ENCODE peak calls at places on chromosomes 16 and 17, in six cellular contexts. One of them, this sample, is unnamed.

GRCh38 chr16:67092227-67092626 is 17.5 kb upstream of the PHAF1 start:
- DNase-seq in GM12865: no peak
- DNase-seq in endothelial cell: no peak
- DNase-seq in stimulated activated naive CD8-positive, alpha-beta T cell treated with anti-CD3 and anti-CD28 coated beads, Interleukin-15, Interleukin-2, amounts not matched to agents 100 U/mL and 50 U/mL, for 24 hours: no peak
- DNase-seq in RPMI8226: no peak
- DNase-seq in stimulated activated CD4-positive, alpha-beta T cell treated with anti-CD3 and anti-CD28 coated beads, Interleukin-4, amount 100 ng/mL, for 1 hour: no peak
- DNase-seq in this sample: no peak

GRCh38 chr16:72291531-72291981 is 119.6 kb upstream of the PMFBP1 start:
- DNase-seq in GM12865: no peak
- DNase-seq in stimulated activated CD4-positive, alpha-beta T cell treated with anti-CD3 and anti-CD28 coated beads, Interleukin-4, amount 100 ng/mL, for 1 hour: no peak
- DNase-seq in RPMI8226: no peak
- DNase-seq in endothelial cell: no peak
- DNase-seq in stimulated activated naive CD8-positive, alpha-beta T cell treated with anti-CD3 and anti-CD28 coated beads, Interleukin-15, Interleukin-2, amounts not matched to agents 100 U/mL and 50 U/mL, for 24 hours: no peak
- DNase-seq in this sample: no peak

GRCh38 chr16:5302372-5303114 is 204.9 kb upstream of the EEF2KMT start:
- DNase-seq in stimulated activated CD4-positive, alpha-beta T cell treated with anti-CD3 and anti-CD28 coated beads, Interleukin-4, amount 100 ng/mL, for 1 hour: no peak
- DNase-seq in stimulated activated naive CD8-positive, alpha-beta T cell treated with anti-CD3 and anti-CD28 coated beads, Interleukin-15, Interleukin-2, amounts not matched to agents 100 U/mL and 50 U/mL, for 24 hours: no peak
- DNase-seq in endothelial cell: no peak
- DNase-seq in RPMI8226: no peak
- DNase-seq in GM12865: no peak
- DNase-seq in this sample: no peak

GRCh38 chr17:76383645-76384221 is 676 bp upstream of the SPHK1 start:
- DNase-seq in stimulated activated naive CD8-positive, alpha-beta T cell treated with anti-CD3 and anti-CD28 coated beads, Interleukin-15, Interleukin-2, amounts not matched to agents 100 U/mL and 50 U/mL, for 24 hours: peak; percentile 67
- DNase-seq in GM12865: peak; percentile 70
- DNase-seq in stimulated activated CD4-positive, alpha-beta T cell treated with anti-CD3 and anti-CD28 coated beads, Interleukin-4, amount 100 ng/mL, for 1 hour: peak; percentile 54
- DNase-seq in endothelial cell: peak; percentile 58
- DNase-seq in RPMI8226: peak; percentile 71
- DNase-seq in this sample: peak; percentile 69

GRCh38 chr16:69131167-69131748 is 1.1 kb downstream of the CHTF8 start:
- DNase-seq in stimulated activated CD4-positive, alpha-beta T cell treated with anti-CD3 and anti-CD28 coated beads, Interleukin-4, amount 100 ng/mL, for 1 hour: no peak
- DNase-seq in endothelial cell: peak; percentile 28
- DNase-seq in stimulated activated naive CD8-positive, alpha-beta T cell treated with anti-CD3 and anti-CD28 coated beads, Interleukin-15, Interleukin-2, amounts not matched to agents 100 U/mL and 50 U/mL, for 24 hours: peak; percentile 11
- DNase-seq in GM12865: peak; percentile 46
- DNase-seq in RPMI8226: peak; percentile 22
- DNase-seq in this sample: peak; percentile 50

GRCh38 chr17:60139438-60140285 is 10.1 kb upstream of the CA4 start:
- DNase-seq in endothelial cell: peak; percentile 86
- DNase-seq in RPMI8226: peak; percentile 31
- DNase-seq in GM12865: peak; percentile 63
- DNase-seq in stimulated activated CD4-positive, alpha-beta T cell treated with anti-CD3 and anti-CD28 coated beads, Interleukin-4, amount 100 ng/mL, for 1 hour: peak; percentile 74
- DNase-seq in stimulated activated naive CD8-positive, alpha-beta T cell treated with anti-CD3 and anti-CD28 coated beads, Interleukin-15, Interleukin-2, amounts not matched to agents 100 U/mL and 50 U/mL, for 24 hours: peak; percentile 73
- DNase-seq in this sample: no peak

GRCh38 chr17:10149573-10150399 is 48.6 kb downstream of the GAS7 start:
- DNase-seq in stimulated activated CD4-positive, alpha-beta T cell treated with anti-CD3 and anti-CD28 coated beads, Interleukin-4, amount 100 ng/mL, for 1 hour: no peak
- DNase-seq in GM12865: peak; percentile 77
- DNase-seq in RPMI8226: peak; percentile 17
- DNase-seq in endothelial cell: no peak
- DNase-seq in stimulated activated naive CD8-positive, alpha-beta T cell treated with anti-CD3 and anti-CD28 coated beads, Interleukin-15, Interleukin-2, amounts not matched to agents 100 U/mL and 50 U/mL, for 24 hours: peak; percentile 31
- DNase-seq in this sample: no peak

GRCh38 chr17:38702900-38703741 is 2.0 kb upstream of the MLLT6 start:
- DNase-seq in RPMI8226: peak; percentile 52
- DNase-seq in GM12865: peak; percentile 70
- DNase-seq in stimulated activated naive CD8-positive, alpha-beta T cell treated with anti-CD3 and anti-CD28 coated beads, Interleukin-15, Interleukin-2, amounts not matched to agents 100 U/mL and 50 U/mL, for 24 hours: peak; percentile 54
- DNase-seq in endothelial cell: no peak
- DNase-seq in stimulated activated CD4-positive, alpha-beta T cell treated with anti-CD3 and anti-CD28 coated beads, Interleukin-4, amount 100 ng/mL, for 1 hour: peak; percentile 37
- DNase-seq in this sample: peak; percentile 52

GRCh38 chr16:50438041-50438437 is 69.3 kb upstream of the BRD7 start:
- DNase-seq in stimulated activated CD4-positive, alpha-beta T cell treated with anti-CD3 and anti-CD28 coated beads, Interleukin-4, amount 100 ng/mL, for 1 hour: no peak
- DNase-seq in stimulated activated naive CD8-positive, alpha-beta T cell treated with anti-CD3 and anti-CD28 coated beads, Interleukin-15, Interleukin-2, amounts not matched to agents 100 U/mL and 50 U/mL, for 24 hours: no peak
- DNase-seq in endothelial cell: no peak
- DNase-seq in RPMI8226: no peak
- DNase-seq in GM12865: no peak
- DNase-seq in this sample: no peak

GRCh38 chr17:3546997-3547396 is 10.6 kb downstream of the TRPV3 start:
- DNase-seq in stimulated activated naive CD8-positive, alpha-beta T cell treated with anti-CD3 and anti-CD28 coated beads, Interleukin-15, Interleukin-2, amounts not matched to agents 100 U/mL and 50 U/mL, for 24 hours: no peak
- DNase-seq in stimulated activated CD4-positive, alpha-beta T cell treated with anti-CD3 and anti-CD28 coated beads, Interleukin-4, amount 100 ng/mL, for 1 hour: no peak
- DNase-seq in endothelial cell: no peak
- DNase-seq in GM12865: no peak
- DNase-seq in RPMI8226: no peak
- DNase-seq in this sample: no peak

GRCh38 chr17:48406936-48407567 is 23.0 kb downstream of the SKAP1 start:
- DNase-seq in endothelial cell: no peak
- DNase-seq in GM12865: no peak
- DNase-seq in stimulated activated naive CD8-positive, alpha-beta T cell treated with anti-CD3 and anti-CD28 coated beads, Interleukin-15, Interleukin-2, amounts not matched to agents 100 U/mL and 50 U/mL, for 24 hours: no peak
- DNase-seq in stimulated activated CD4-positive, alpha-beta T cell treated with anti-CD3 and anti-CD28 coated beads, Interleukin-4, amount 100 ng/mL, for 1 hour: no peak
- DNase-seq in RPMI8226: no peak
- DNase-seq in this sample: no peak

GRCh38 chr17:41304091-41304490 is 1.4 kb upstream of the KRTAP29-1 start:
- DNase-seq in GM12865: no peak
- DNase-seq in endothelial cell: no peak
- DNase-seq in RPMI8226: no peak
- DNase-seq in stimulated activated CD4-positive, alpha-beta T cell treated with anti-CD3 and anti-CD28 coated beads, Interleukin-4, amount 100 ng/mL, for 1 hour: no peak
- DNase-seq in stimulated activated naive CD8-positive, alpha-beta T cell treated with anti-CD3 and anti-CD28 coated beads, Interleukin-15, Interleukin-2, amounts not matched to agents 100 U/mL and 50 U/mL, for 24 hours: no peak
- DNase-seq in this sample: no peak

This sample was measured in NCI-H69.